ENCODE peak calls at places on chromosome 16, in four cellular contexts. H, W, J and C are unnamed samples.

GRCh38 chr16:89184685-89185061 is 13.1 kb downstream of the CDH15 start:
- DNase-seq in J (no peak), H (no peak), W (no peak), C (no peak)

GRCh38 chr16:88951501-88951900 is 25.5 kb downstream of the CBFA2T3 start:
- DNase-seq in H (no peak), J (no peak), W (no peak), C (no peak)

GRCh38 chr16:19523559-19524355 is at the start of gene CCP110:
- DNase-seq in W (peak; percentile 98), J (peak; percentile 93), H (peak; percentile 96), C (peak; percentile 99)

GRCh38 chr16:79639576-79640311 is 39.2 kb upstream of the MAF start:
- DNase-seq in W (peak; percentile 40), H (peak; percentile 6), J (no peak), C (no peak)

GRCh38 chr16:5065813-5066212 is at the start of gene C16orf89:
- DNase-seq in J (no peak), W (peak; percentile 48), H (no peak), C (peak; percentile 90)

GRCh38 chr16:352547-353403 is at the start of gene AXIN1:
- DNase-seq in H (peak; percentile 98), W (peak; percentile 100), J (peak; percentile 100), C (peak; percentile 100)

GRCh38 chr16:57536306-57537193 is at the start of gene CCDC102A:
- DNase-seq in J (no peak), W (peak; percentile 28), H (peak; percentile 20), C (no peak)

GRCh38 chr16:8966781-8967436 is 3.2 kb upstream of the USP7 start:
- DNase-seq in W (no peak), J (no peak), H (no peak), C (no peak)

GRCh38 chr16:47978491-47979490 is 177.0 kb downstream of the ABCC12 start:
- DNase-seq in W (no peak), H (no peak), J (no peak), C (no peak)

GRCh38 chr16:874366-875181 is 74.0 kb upstream of the GNG13 start:
- DNase-seq in W (no peak), H (no peak), J (peak; percentile 31), C (no peak)

GRCh38 chr16:88453217-88453531 is at the start of gene ZFPM1:
- DNase-seq in W (no peak), H (no peak), J (no peak), C (no peak)

GRCh38 chr16:86918637-86919036 is 340.3 kb downstream of the FOXL1 start:
- DNase-seq in J (no peak), W (no peak), H (no peak), C (no peak)

GRCh38 chr16:82481455-82481854 is 145.3 kb upstream of the CDH13 start:
- DNase-seq in W (no peak), H (no peak), J (no peak), C (no peak)

GRCh38 chr16:1029259-1029545 is 43.3 kb upstream of the SSTR5 start:
- DNase-seq in W (no peak), J (no peak), H (no peak), C (no peak)

GRCh38 chr16:83200005-83200779 is 573.4 kb downstream of the CDH13 start:
- DNase-seq in J (no peak), W (no peak), H (no peak), C (no peak)

DNA sequence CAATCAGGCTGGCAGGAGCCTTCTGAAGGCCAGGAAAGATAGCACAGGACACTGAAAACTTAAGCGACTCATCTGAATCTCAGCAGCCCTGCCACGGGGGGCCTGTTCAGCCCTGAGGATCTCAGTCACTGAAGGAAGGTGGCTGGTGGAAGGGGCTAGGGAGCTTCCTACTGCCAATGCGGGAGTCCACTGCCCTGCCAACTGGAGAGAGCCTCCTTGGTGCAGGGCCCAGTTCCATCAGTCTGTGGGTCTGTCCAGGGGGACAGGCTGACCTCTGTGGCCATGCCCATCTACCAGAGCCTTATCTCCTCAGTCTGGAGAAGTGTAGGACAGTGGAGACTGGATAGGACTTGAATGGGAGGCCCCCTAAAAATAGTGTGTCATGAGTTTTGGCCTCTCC is 1851.6 kb downstream of the TP53TG3F start:
- DNase-seq in H (no peak), J (no peak), W (no peak), C (no peak)
- H3K9me3 ChIP-seq in H (no peaks in the 10 kb centered on the region), J (no peaks in the 10 kb centered on the region), W (peaks cover 22% of the 10 kb centered on the region), C (no peaks in the 10 kb centered on the region)

GRCh38 chr16:21253470-21253869 is 20.0 kb downstream of the ANKS4B start:
- DNase-seq in J (no peak), W (no peak), H (no peak), C (no peak)
- TF ChIP-seq CTCF in J (no peak), W (no peak), H (no peak), C (no peak)

GRCh38 chr16:72422308-72422897 is 250.4 kb upstream of the PMFBP1 start:
- DNase-seq in W (no peak), J (no peak), H (no peak), C (no peak)

GRCh38 chr16:72415379-72415778 is 243.4 kb upstream of the PMFBP1 start:
- DNase-seq in W (no peak), J (no peak), H (no peak), C (no peak)

GRCh38 chr16:72424776-72425175 is 252.8 kb upstream of the PMFBP1 start:
- DNase-seq in J (no peak), H (no peak), W (no peak), C (no peak)

GRCh38 chr16:72419638-72420037 is 247.7 kb upstream of the PMFBP1 start:
- DNase-seq in H (no peak), J (no peak), W (no peak), C (no peak)
- H3K9me3 ChIP-seq in H (no peaks in the 10 kb centered on the region), J (no peaks in the 10 kb centered on the region), W (no peaks in the 10 kb centered on the region), C (peaks cover 18% of the 10 kb centered on the region)

GRCh38 chr16:85026696-85027095 is 899 bp upstream of the KIAA0513 start:
- DNase-seq in H (no peak), W (no peak), J (no peak), C (no peak)

GRCh38 chr16:85028638-85029412 is 1.2 kb downstream of the KIAA0513 start:
- DNase-seq in J (no peak), H (peak; percentile 56), W (peak; percentile 84), C (no peak)

GRCh38 chr16:85027349-85027967 is at the start of gene KIAA0513:
- DNase-seq in W (peak; percentile 97), H (peak; percentile 83), J (peak; percentile 89), C (peak; percentile 97)

GRCh38 chr16:85029413-85029794 is 1.8 kb downstream of the KIAA0513 start:
- DNase-seq in H (peak; percentile 17), J (no peak), W (no peak), C (no peak)

GRCh38 chr16:85027968-85028637 is 508 bp downstream of the KIAA0513 start:
- DNase-seq in J (no peak), H (no peak), W (no peak), C (peak; percentile 79)
- TF ChIP-seq CTCF in J (no peak), H (peak; percentile 34), W (no peak), C (peak; percentile 34)

DNA sequence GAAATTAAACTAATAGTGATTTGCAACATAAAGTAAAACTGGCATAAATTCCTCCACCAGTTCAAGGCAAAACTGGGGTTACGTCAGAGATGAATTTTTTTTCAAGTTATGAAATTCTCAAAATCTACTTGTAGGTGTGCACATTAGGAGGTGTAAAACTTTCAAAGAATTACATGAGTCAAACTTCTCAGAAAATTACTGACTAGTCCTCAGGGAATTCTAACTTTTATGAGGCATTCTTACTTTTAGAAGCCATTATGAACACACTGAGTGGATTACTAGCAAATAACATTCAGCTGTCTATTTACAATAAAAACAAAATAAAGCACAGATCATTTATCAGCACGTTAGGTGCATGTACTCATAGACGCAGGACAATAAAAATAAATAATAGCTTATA is 348.7 kb downstream of the CDH11 start:
- DNase-seq in J (no peak), H (no peak), W (no peak), C (no peak)
- H3K9me3 ChIP-seq in J (no peaks in the 10 kb centered on the region), H (no peaks in the 10 kb centered on the region), W (no peaks in the 10 kb centered on the region), C (no peaks in the 10 kb centered on the region)

GRCh38 chr16:59849716-59850115 is 1115.6 kb upstream of the GOT2 start:
- DNase-seq in W (no peak), H (no peak), J (no peak), C (no peak)
- TF ChIP-seq CTCF in W (no peak), H (no peak), J (no peak), C (no peak)

DNA sequence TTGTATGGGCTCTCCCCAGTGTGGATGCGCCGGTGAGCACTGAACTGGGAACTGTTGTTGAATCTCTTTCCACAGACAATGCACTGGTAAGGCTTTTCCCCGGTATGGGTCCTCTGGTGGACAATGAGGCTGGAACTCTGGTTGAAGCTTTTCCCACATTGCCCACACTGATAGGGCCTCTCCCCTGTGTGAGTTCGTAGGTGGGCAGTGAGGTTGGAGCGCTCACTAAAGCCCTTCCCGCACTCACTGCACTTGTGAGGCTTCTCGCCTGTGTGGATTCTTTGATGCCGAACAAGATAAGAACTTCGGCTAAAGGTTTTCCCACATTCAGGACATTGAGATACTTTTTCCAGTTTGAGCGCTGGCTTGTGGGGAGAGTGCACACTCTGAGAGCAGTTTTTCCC is 17.8 kb downstream of the ZSCAN32 start:
- DNase-seq in H (no peak), J (no peak), W (no peak), C (no peak)
- H3K9me3 ChIP-seq in H (no peaks in the 10 kb centered on the region), J (peaks cover 17% of the 10 kb centered on the region), W (peaks cover 89% of the 10 kb centered on the region), C (peaks cover 70% of the 10 kb centered on the region)

DNA sequence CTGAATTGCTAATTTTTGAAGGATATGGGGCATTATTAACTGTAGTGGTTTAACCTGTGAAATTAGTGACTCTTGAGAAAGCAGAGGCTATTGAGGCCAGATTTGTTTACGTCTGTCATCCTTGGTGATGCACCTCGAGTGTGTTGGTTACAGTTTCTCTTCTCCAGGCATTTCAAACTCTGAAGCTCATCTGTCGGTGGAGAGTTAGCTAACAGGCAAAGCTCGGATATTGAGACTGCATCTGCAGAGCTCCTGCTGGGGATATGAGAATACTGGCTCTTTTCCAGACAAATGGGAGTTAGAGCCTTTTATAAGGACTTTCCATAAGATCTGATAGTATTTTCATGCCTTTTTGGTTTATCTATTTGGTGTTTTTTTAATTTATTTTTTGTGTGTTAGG is 6.7 kb downstream of the CLEC16A start:
- DNase-seq in W (no peak), J (no peak), H (no peak), C (no peak)
- TF ChIP-seq CTCF in W (no peak), J (no peak), H (no peak), C (no peak)